ENCODE peak calls at places on chromosomes 5 and 9, in ten cellular contexts. B is heart left ventricle, J is sigmoid colon, N is A549, K is breast epithelium, C is body of pancreas, P is tibial nerve, D is uterus, Q is thyroid gland, G is HepG2. I is an unnamed sample.

GRCh38 chr9:109329274-109330258 is 8.7 kb upstream of the EPB41L4B start:
- DNase-seq in D (peak; percentile 33), G (peak; percentile 27), J (peak; percentile 67), N (no peak), P (peak; percentile 38), C (peak; percentile 93), B (no peak), Q (peak; percentile 77), K (peak; percentile 81), I (no peak)

GRCh38 chr9:93595861-93596365 is 19.5 kb downstream of the PHF2 start:
- DNase-seq in P (no peak), Q (no peak), J (no peak), B (no peak), C (no peak), N (no peak), G (no peak), K (no peak), D (no peak), I (no peak)

GRCh38 chr9:33263936-33264472 is 504 bp downstream of the BAG1 start:
- DNase-seq in N (peak; percentile 57), K (peak; percentile 59), C (peak; percentile 53), J (peak; percentile 83), D (peak; percentile 56), Q (no peak), P (no peak), B (peak; percentile 61), G (peak; percentile 10), I (peak; percentile 63)

GRCh38 chr5:96771395-96771794 is 36.4 kb downstream of the ERAP1 start:
- DNase-seq in Q (no peak), D (no peak), G (no peak), P (no peak), N (no peak), K (no peak), C (no peak), B (no peak), J (no peak), I (no peak)

GRCh38 chr9:93191354-93191660 is 7.4 kb downstream of the WNK2 start:
- DNase-seq in K (no peak), G (no peak), P (no peak), Q (no peak), N (no peak), J (no peak), C (no peak), B (no peak), D (no peak), I (no peak)

GRCh38 chr9:16744386-16744785 is 126.1 kb downstream of the BNC2 start:
- DNase-seq in C (no peak), N (no peak), B (no peak), Q (no peak), J (no peak), G (no peak), P (no peak), K (no peak), D (no peak), I (no peak)

GRCh38 chr9:21968331-21969010 is 25.7 kb downstream of the CDKN2A start:
- DNase-seq in K (no peak), J (no peak), Q (no peak), D (no peak), B (no peak), C (no peak), N (no peak), G (no peak), P (no peak), I (no peak)

GRCh38 chr5:52864376-52864775 is 76.7 kb downstream of the ITGA1 start:
- DNase-seq in D (no peak), K (no peak), G (no peak), N (no peak), J (no peak), C (no peak), B (no peak), Q (no peak), P (no peak), I (no peak)

GRCh38 chr5:180637962-180638680 is 11.3 kb downstream of the FLT4 start:
- DNase-seq in C (peak; percentile 0), Q (no peak), J (peak; percentile 56), G (no peak), P (no peak), N (no peak), B (no peak), K (peak; percentile 28), D (no peak), I (peak; percentile 16)

GRCh38 chr5:146620663-146621051 is 104.7 kb upstream of the GPR151 start:
- DNase-seq in J (no peak), B (no peak), C (peak; percentile 18), N (no peak), P (no peak), Q (no peak), K (no peak), D (no peak), G (no peak), I (no peak)

GRCh38 chr9:69857131-69857530 is 36.5 kb downstream of the CFAP95 start:
- DNase-seq in D (no peak), B (no peak), N (no peak), G (no peak), Q (no peak), C (no peak), J (no peak), K (no peak), P (no peak), I (no peak)

GRCh38 chr9:112168197-112168596 is 6.9 kb downstream of the SUSD1 start:
- DNase-seq in D (no peak), Q (no peak), K (no peak), C (no peak), N (no peak), J (no peak), G (no peak), P (no peak), B (no peak), I (no peak)

GRCh38 chr5:178234753-178235599 is 2.4 kb upstream of the PHYKPL start:
- DNase-seq in K (no peak), B (peak; percentile 71), J (peak; percentile 79), Q (peak; percentile 79), C (peak; percentile 80), D (peak; percentile 60), P (peak; percentile 64), G (peak; percentile 43), N (peak; percentile 80), I (peak; percentile 81)

GRCh38 chr5:34552686-34553085 is 103.4 kb upstream of the RAI14 start:
- DNase-seq in K (no peak), G (no peak), P (no peak), J (no peak), N (no peak), D (no peak), C (no peak), B (no peak), Q (no peak), I (no peak)

GRCh38 chr5:111963555-111963954 is 206.6 kb upstream of the NREP start:
- DNase-seq in P (no peak), N (no peak), C (no peak), K (no peak), B (no peak), Q (no peak), D (no peak), G (no peak), J (no peak), I (no peak)
- H3K4me1 ChIP-seq in P (no peaks in the 10 kb centered on the region), N (no peaks in the 10 kb centered on the region), C (no peaks in the 10 kb centered on the region), K (no peaks in the 10 kb centered on the region), B (peaks cover 4% of the 10 kb centered on the region), Q (no peaks in the 10 kb centered on the region), D (no peaks in the 10 kb centered on the region), G (no peaks in the 10 kb centered on the region), J (peaks cover 13% of the 10 kb centered on the region), I (no peaks in the 10 kb centered on the region)

GRCh38 chr5:10363519-10364185 is 10.2 kb downstream of the MARCHF6 start:
- DNase-seq in D (no peak), K (no peak), Q (no peak), N (no peak), J (no peak), G (no peak), P (no peak), B (no peak), C (no peak), I (no peak)
- H3K27ac ChIP-seq in D (no peak overlapping the region), K (no peak overlapping the region), Q (no peak overlapping the region), N (no peak overlapping the region), J (no peak overlapping the region), G (no peak overlapping the region), P (no peak overlapping the region), B (no peak overlapping the region), C (no peak overlapping the region), I (no peak overlapping the region)

GRCh38 chr5:112160652-112161391 is 258.3 kb downstream of the EPB41L4A start:
- DNase-seq in N (peak; percentile 68), J (peak; percentile 95), K (peak; percentile 95), C (peak; percentile 93), D (peak; percentile 91), P (peak; percentile 83), Q (peak; percentile 84), G (peak; percentile 78), B (peak; percentile 92), I (peak; percentile 92)
- TF ChIP-seq POLR2A in N (peak; percentile 95), J (peak; percentile 72), K (peak; percentile 42), C (peak; percentile 76), D (peak; percentile 81), P (peak; percentile 67), Q (no peak), G (peak; percentile 98), B (no peak), I (peak; percentile 85)

GRCh38 chr5:10700516-10700915 is 60.5 kb downstream of the DAP start:
- DNase-seq in D (no peak), B (no peak), K (no peak), J (no peak), N (no peak), G (no peak), Q (no peak), P (no peak), C (no peak), I (no peak)
- H3K4me1 ChIP-seq in D (peaks cover 3% of the 10 kb centered on the region), B (peaks cover 46% of the 10 kb centered on the region), K (no peaks in the 10 kb centered on the region), J (peaks cover 13% of the 10 kb centered on the region), N (peaks cover 24% of the 10 kb centered on the region), G (no peaks in the 10 kb centered on the region), Q (peaks cover 71% of the 10 kb centered on the region), P (peaks cover 59% of the 10 kb centered on the region), C (peaks cover 84% of the 10 kb centered on the region), I (peaks cover 30% of the 10 kb centered on the region)